ENCODE peak calls at places on chromosomes 7 and 10, in ten cellular contexts. D is effector memory CD8-positive, alpha-beta T cell; U is upper lobe of right lung; P is right cardiac atrium; Y is left colon; F is CD4-positive, alpha-beta T cell; I is RWPE2; Z is activated naive CD8-positive, alpha-beta T cell treated with anti-CD3 and anti-CD28 coated beads, Interleukin-2, amount 10 ng/mL, durations not matched to agents 7 days and 5 days; X is activated CD8-positive, alpha-beta T cell treated with anti-CD3 and anti-CD28 coated beads, Interleukin-2, amount 10 ng/mL, durations not matched to agents 7 days and 5 days; C is natural killer cell. S is an unnamed sample.

GRCh38 chr10:4053940-4054339 is 268.9 kb upstream of the KLF6 start:
- ATAC-seq in U (peak), C (no peak), F (no peak), X (no peak), I (no peak), Z (no peak), D (no peak), P (no peak), Y (no peak), S (no peak)

GRCh38 chr10:49080071-49080470 is 35.3 kb downstream of the VSTM4 start:
- ATAC-seq in U (peak), X (no peak), P (peak), Y (no peak), Z (peak), F (no peak), D (no peak), I (no peak), C (no peak), S (peak)

GRCh38 chr7:142516038-142516501 is 233.2 kb upstream of the PRSS1 start:
- ATAC-seq in C (peak), U (peak), X (peak), Z (peak), I (peak), F (peak), Y (peak), P (peak), D (peak), S (peak)

GRCh38 chr7:79855172-79855571 is 279.5 kb upstream of the GNAI1 start:
- ATAC-seq in D (no peak), C (no peak), X (no peak), U (no peak), I (no peak), F (no peak), Y (no peak), Z (no peak), P (no peak), S (no peak)

GRCh38 chr7:26729150-26729772 is 135.1 kb downstream of the SKAP2 start:
- ATAC-seq in I (no peak), D (no peak), Y (no peak), C (no peak), Z (no peak), X (no peak), P (no peak), F (no peak), U (no peak), S (no peak)

GRCh38 chr10:43176271-43176670 is 38.0 kb downstream of the CSGALNACT2 start:
- ATAC-seq in D (no peak), U (no peak), Y (no peak), P (no peak), X (no peak), C (no peak), I (no peak), F (no peak), Z (no peak), S (no peak)

GRCh38 chr7:136869991-136870798 is 1.7 kb downstream of the CHRM2 start:
- ATAC-seq in F (no peak), X (no peak), U (peak), D (no peak), Z (no peak), I (peak), Y (no peak), P (peak), C (no peak), S (no peak)

GRCh38 chr10:71842856-71843530 is 8.1 kb downstream of the PSAP start:
- ATAC-seq in Y (no peak), D (no peak), P (no peak), X (no peak), C (no peak), I (no peak), U (no peak), F (no peak), Z (no peak), S (no peak)

GRCh38 chr10:119245272-119245671 is 37.9 kb downstream of the GRK5 start:
- ATAC-seq in I (peak), F (no peak), D (no peak), Z (no peak), U (no peak), P (no peak), Y (no peak), X (no peak), C (no peak), S (peak)

GRCh38 chr7:7701513-7701912 is 16.9 kb downstream of the RPA3 start:
- ATAC-seq in I (no peak), Z (no peak), P (no peak), U (no peak), X (no peak), F (no peak), C (no peak), D (no peak), Y (no peak), S (no peak)

GRCh38 chr10:14459670-14460069 is 128.9 kb upstream of the FRMD4A start:
- ATAC-seq in I (no peak), Y (no peak), F (no peak), Z (no peak), U (no peak), D (no peak), C (no peak), P (peak), X (no peak), S (no peak)

GRCh38 chr7:5215313-5215712 is 25.3 kb downstream of the WIPI2 start:
- ATAC-seq in Z (no peak), F (no peak), I (no peak), X (no peak), Y (no peak), D (no peak), C (no peak), P (no peak), U (no peak), S (no peak)

GRCh38 chr10:70348228-70348850 is 34.1 kb downstream of the LRRC20 start:
- ATAC-seq in D (peak), Y (peak), P (peak), X (peak), Z (peak), F (no peak), C (peak), I (no peak), U (peak), S (peak)

GRCh38 chr10:33109788-33110469 is 151.9 kb upstream of the ITGB1 start:
- ATAC-seq in P (no peak), F (peak), C (peak), I (no peak), D (peak), X (peak), Z (no peak), Y (no peak), U (no peak), S (no peak)

GRCh38 chr7:23003505-23004246 is 10.3 kb downstream of the HYCC1 start:
- ATAC-seq in P (no peak), X (no peak), C (no peak), Z (no peak), U (no peak), I (no peak), F (no peak), Y (no peak), D (no peak), S (no peak)

GRCh38 chr10:126133082-126133620 is 236.8 kb downstream of the FANK1 start:
- ATAC-seq in X (no peak), Z (no peak), P (no peak), C (no peak), D (no peak), Y (no peak), I (no peak), F (no peak), U (no peak), S (no peak)

GRCh38 chr7:39069886-39070881 is 92.5 kb downstream of the POU6F2 start:
- ATAC-seq in I (no peak), U (peak), F (no peak), X (no peak), P (no peak), Y (no peak), D (no peak), C (no peak), Z (no peak), S (no peak)

GRCh38 chr10:124225468-124226270 is 132.3 kb upstream of the CHST15 start:
- ATAC-seq in U (no peak), P (no peak), C (peak), F (peak), Z (peak), D (peak), X (peak), I (no peak), Y (no peak), S (no peak)

GRCh38 chr10:126042354-126042753 is 146.0 kb downstream of the FANK1 start:
- ATAC-seq in F (no peak), I (peak), C (no peak), X (no peak), Z (no peak), U (no peak), Y (no peak), P (no peak), D (peak), S (no peak)

GRCh38 chr7:38294926-38295325 is 21.5 kb upstream of the TARP start:
- ATAC-seq in F (no peak), I (no peak), C (peak), D (peak), Y (no peak), X (no peak), Z (no peak), P (no peak), U (no peak), S (no peak)

GRCh38 chr7:30321089-30321991 is 36.9 kb downstream of the ZNRF2 start:
- ATAC-seq in Z (peak), Y (no peak), P (peak), F (no peak), X (peak), D (peak), I (no peak), C (peak), U (no peak), S (no peak)

GRCh38 chr10:62057359-62057758 is 155.9 kb downstream of the ARID5B start:
- ATAC-seq in C (no peak), D (no peak), U (no peak), F (no peak), X (no peak), Z (no peak), Y (no peak), I (no peak), P (peak), S (no peak)